ENCODE peak calls at places on chromosomes 1 and 21, in four cellular contexts. One of them, this sample, is unnamed.

GRCh38 chr1:11562664-11563063 is 83.7 kb downstream of the DISP3 start:
- DNase-seq in HCEC 1CT: no peak
- DNase-seq in fibroblast of the aortic adventitia: no peak
- DNase-seq in HFF-Myc: no peak
- DNase-seq in this sample: no peak

GRCh38 chr1:170513138-170513537 is 18.8 kb upstream of the GORAB start:
- DNase-seq in HCEC 1CT: no peak
- DNase-seq in fibroblast of the aortic adventitia: no peak
- DNase-seq in HFF-Myc: no peak
- DNase-seq in this sample: no peak

GRCh38 chr1:45299981-45300668 is 26.6 kb upstream of the HPDL start:
- DNase-seq in HCEC 1CT: peak
- DNase-seq in fibroblast of the aortic adventitia: peak
- DNase-seq in HFF-Myc: peak
- DNase-seq in this sample: peak

GRCh38 chr1:109912214-109912861 is 1.7 kb downstream of the CSF1 start:
- DNase-seq in fibroblast of the aortic adventitia: peak
- DNase-seq in HFF-Myc: no peak
- DNase-seq in HCEC 1CT: no peak
- DNase-seq in this sample: no peak

GRCh38 chr1:15951341-15952153 is 24.4 kb downstream of the ZBTB17 start:
- DNase-seq in fibroblast of the aortic adventitia: peak
- DNase-seq in HCEC 1CT: no peak
- DNase-seq in HFF-Myc: no peak
- DNase-seq in this sample: no peak

GRCh38 chr21:34814529-34814951 is 145.7 kb downstream of the CLIC6 start:
- DNase-seq in HCEC 1CT: no peak
- DNase-seq in fibroblast of the aortic adventitia: no peak
- DNase-seq in HFF-Myc: no peak
- DNase-seq in this sample: no peak

GRCh38 chr1:208042041-208042615 is 131.2 kb upstream of the CD34 start:
- DNase-seq in HCEC 1CT: no peak
- DNase-seq in fibroblast of the aortic adventitia: no peak
- DNase-seq in HFF-Myc: no peak
- DNase-seq in this sample: no peak

GRCh38 chr1:225908773-225909172 is 15.3 kb downstream of the PYCR2 start:
- DNase-seq in HCEC 1CT: no peak
- DNase-seq in fibroblast of the aortic adventitia: no peak
- DNase-seq in HFF-Myc: no peak
- DNase-seq in this sample: no peak